ENCODE peak calls at places on chromosomes 11 and 22, in seven cellular contexts. One of them, this sample, is unnamed.

GRCh38 chr22:34638128-34638527 is 427.8 kb upstream of the ISX start:
- DNase-seq in HepG2: no peak
- DNase-seq in cardiac fibroblast: no peak
- DNase-seq in left ventricle myocardium inferior: no peak
- DNase-seq in mammary epithelial cell: no peak
- DNase-seq in neural crest cell: no peak
- DNase-seq in glutamatergic neuron: no peak
- DNase-seq in this sample: no peak

GRCh38 chr11:65645710-65646109 is 7.8 kb downstream of the SIPA1 start:
- DNase-seq in left ventricle myocardium inferior: no peak
- DNase-seq in neural crest cell: no peak
- DNase-seq in cardiac fibroblast: peak; percentile 53
- DNase-seq in mammary epithelial cell: no peak
- DNase-seq in HepG2: no peak
- DNase-seq in glutamatergic neuron: no peak
- DNase-seq in this sample: no peak

GRCh38 chr11:120805960-120806555 is 217.8 kb upstream of the TBCEL start:
- DNase-seq in neural crest cell: no peak
- DNase-seq in cardiac fibroblast: no peak
- DNase-seq in mammary epithelial cell: no peak
- DNase-seq in glutamatergic neuron: no peak
- DNase-seq in left ventricle myocardium inferior: no peak
- DNase-seq in HepG2: no peak
- DNase-seq in this sample: no peak

GRCh38 chr11:133663586-133663985 is 131.3 kb upstream of the OPCML start:
- DNase-seq in glutamatergic neuron: no peak
- DNase-seq in mammary epithelial cell: no peak
- DNase-seq in left ventricle myocardium inferior: no peak
- DNase-seq in neural crest cell: no peak
- DNase-seq in HepG2: no peak
- DNase-seq in cardiac fibroblast: no peak
- DNase-seq in this sample: no peak

GRCh38 chr22:45216133-45217003 is 24.3 kb downstream of the KIAA0930 start:
- DNase-seq in mammary epithelial cell: no peak
- DNase-seq in left ventricle myocardium inferior: no peak
- DNase-seq in neural crest cell: no peak
- DNase-seq in glutamatergic neuron: no peak
- DNase-seq in HepG2: no peak
- DNase-seq in cardiac fibroblast: peak; percentile 39
- DNase-seq in this sample: no peak

GRCh38 chr22:41501209-41501608 is 32.3 kb downstream of the ACO2 start:
- DNase-seq in cardiac fibroblast: no peak
- DNase-seq in HepG2: peak; percentile 23
- DNase-seq in left ventricle myocardium inferior: no peak
- DNase-seq in glutamatergic neuron: no peak
- DNase-seq in neural crest cell: no peak
- DNase-seq in mammary epithelial cell: no peak
- DNase-seq in this sample: no peak

GRCh38 chr11:6418958-6419611 is at the start of gene APBB1:
- DNase-seq in left ventricle myocardium inferior: peak; percentile 75
- DNase-seq in mammary epithelial cell: peak; percentile 33
- DNase-seq in glutamatergic neuron: peak; percentile 79
- DNase-seq in cardiac fibroblast: peak; percentile 46
- DNase-seq in neural crest cell: peak; percentile 67
- DNase-seq in HepG2: no peak
- DNase-seq in this sample: peak; percentile 22

GRCh38 chr11:19628018-19628417 is 84.6 kb upstream of the NAV2 start:
- DNase-seq in HepG2: no peak
- DNase-seq in neural crest cell: no peak
- DNase-seq in mammary epithelial cell: peak; percentile 68
- DNase-seq in left ventricle myocardium inferior: peak; percentile 70
- DNase-seq in cardiac fibroblast: peak; percentile 89
- DNase-seq in glutamatergic neuron: no peak
- DNase-seq in this sample: peak; percentile 84

GRCh38 chr11:10680956-10681487 is 12.5 kb downstream of the IRAG1 start:
- DNase-seq in cardiac fibroblast: no peak
- DNase-seq in neural crest cell: no peak
- DNase-seq in glutamatergic neuron: no peak
- DNase-seq in mammary epithelial cell: no peak
- DNase-seq in left ventricle myocardium inferior: no peak
- DNase-seq in HepG2: no peak
- DNase-seq in this sample: no peak

GRCh38 chr11:91813263-91813662 is 411.4 kb upstream of the FAT3 start:
- DNase-seq in neural crest cell: no peak
- DNase-seq in HepG2: no peak
- DNase-seq in glutamatergic neuron: no peak
- DNase-seq in left ventricle myocardium inferior: no peak
- DNase-seq in cardiac fibroblast: no peak
- DNase-seq in mammary epithelial cell: no peak
- DNase-seq in this sample: no peak

GRCh38 chr11:86103808-86104207 is 34.9 kb upstream of the PICALM start:
- DNase-seq in left ventricle myocardium inferior: no peak
- DNase-seq in mammary epithelial cell: peak; percentile 42
- DNase-seq in cardiac fibroblast: no peak
- DNase-seq in neural crest cell: no peak
- DNase-seq in glutamatergic neuron: no peak
- DNase-seq in HepG2: no peak
- DNase-seq in this sample: no peak

GRCh38 chr11:77074626-77075221 is 8.0 kb downstream of the CAPN5 start:
- DNase-seq in cardiac fibroblast: no peak
- DNase-seq in neural crest cell: no peak
- DNase-seq in HepG2: no peak
- DNase-seq in left ventricle myocardium inferior: no peak
- DNase-seq in mammary epithelial cell: no peak
- DNase-seq in glutamatergic neuron: no peak
- DNase-seq in this sample: no peak

GRCh38 chr11:77072851-77073327 is 6.1 kb downstream of the CAPN5 start:
- DNase-seq in cardiac fibroblast: no peak
- DNase-seq in left ventricle myocardium inferior: no peak
- DNase-seq in HepG2: no peak
- DNase-seq in neural crest cell: no peak
- DNase-seq in glutamatergic neuron: no peak
- DNase-seq in mammary epithelial cell: no peak
- DNase-seq in this sample: no peak

GRCh38 chr11:77071671-77072605 is 5.2 kb downstream of the CAPN5 start:
- DNase-seq in cardiac fibroblast: peak; percentile 22
- DNase-seq in glutamatergic neuron: peak; percentile 12
- DNase-seq in mammary epithelial cell: no peak
- DNase-seq in HepG2: no peak
- DNase-seq in neural crest cell: no peak
- DNase-seq in left ventricle myocardium inferior: no peak
- DNase-seq in this sample: peak; percentile 7

GRCh38 chr11:77074205-77074604 is 7.4 kb downstream of the CAPN5 start:
- DNase-seq in neural crest cell: no peak
- DNase-seq in cardiac fibroblast: no peak
- DNase-seq in glutamatergic neuron: no peak
- DNase-seq in HepG2: no peak
- DNase-seq in left ventricle myocardium inferior: no peak
- DNase-seq in mammary epithelial cell: no peak
- DNase-seq in this sample: no peak

DNA sequence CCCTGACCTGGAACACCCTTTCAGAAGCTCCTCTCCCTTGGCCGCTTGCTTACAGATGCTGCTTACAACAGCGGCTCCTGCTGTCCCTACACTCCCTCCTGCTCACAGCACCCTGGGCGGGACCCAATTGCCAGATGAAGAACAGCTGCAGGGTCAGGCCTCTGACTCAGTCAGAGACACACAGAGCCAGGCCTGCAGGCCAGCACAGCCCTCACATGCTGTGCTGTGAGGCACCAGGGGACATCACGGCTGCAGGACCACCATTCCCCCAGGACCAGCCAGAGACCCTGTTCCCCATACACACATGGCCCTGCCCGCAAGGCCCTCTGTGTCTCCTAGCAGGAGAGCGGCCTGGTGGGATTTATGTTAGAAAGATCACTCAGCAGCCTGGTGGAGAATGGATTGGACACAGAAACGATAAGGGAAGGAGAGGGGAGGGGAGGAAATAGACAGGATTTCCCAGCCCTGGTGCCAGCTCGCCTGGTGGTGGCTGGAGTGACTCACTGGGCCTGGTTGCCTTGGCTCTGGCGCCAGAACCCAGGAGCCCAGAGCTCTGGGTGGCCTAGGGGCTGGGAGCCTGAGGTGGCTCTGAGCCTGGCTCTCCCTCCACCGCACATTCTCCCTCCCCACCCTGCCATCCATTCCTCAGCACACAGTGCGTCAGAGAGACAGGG is 6.7 kb downstream of the CAPN5 start:
- DNase-seq in left ventricle myocardium inferior: peak; percentile 83
- DNase-seq in mammary epithelial cell: peak; percentile 66
- DNase-seq in neural crest cell: no peak
- DNase-seq in HepG2: peak; percentile 45
- DNase-seq in glutamatergic neuron: peak; percentile 60
- DNase-seq in cardiac fibroblast: peak; percentile 97
- DNase-seq in this sample: peak; percentile 72
- TF ChIP-seq CTCF in left ventricle myocardium inferior: peak; percentile 49
- TF ChIP-seq CTCF in mammary epithelial cell: no peak
- TF ChIP-seq CTCF in neural crest cell: no peak
- TF ChIP-seq CTCF in HepG2: peak; percentile 60
- TF ChIP-seq CTCF in glutamatergic neuron: no peak
- TF ChIP-seq CTCF in cardiac fibroblast: peak; percentile 80
- TF ChIP-seq CTCF in this sample: peak; percentile 39

DNA sequence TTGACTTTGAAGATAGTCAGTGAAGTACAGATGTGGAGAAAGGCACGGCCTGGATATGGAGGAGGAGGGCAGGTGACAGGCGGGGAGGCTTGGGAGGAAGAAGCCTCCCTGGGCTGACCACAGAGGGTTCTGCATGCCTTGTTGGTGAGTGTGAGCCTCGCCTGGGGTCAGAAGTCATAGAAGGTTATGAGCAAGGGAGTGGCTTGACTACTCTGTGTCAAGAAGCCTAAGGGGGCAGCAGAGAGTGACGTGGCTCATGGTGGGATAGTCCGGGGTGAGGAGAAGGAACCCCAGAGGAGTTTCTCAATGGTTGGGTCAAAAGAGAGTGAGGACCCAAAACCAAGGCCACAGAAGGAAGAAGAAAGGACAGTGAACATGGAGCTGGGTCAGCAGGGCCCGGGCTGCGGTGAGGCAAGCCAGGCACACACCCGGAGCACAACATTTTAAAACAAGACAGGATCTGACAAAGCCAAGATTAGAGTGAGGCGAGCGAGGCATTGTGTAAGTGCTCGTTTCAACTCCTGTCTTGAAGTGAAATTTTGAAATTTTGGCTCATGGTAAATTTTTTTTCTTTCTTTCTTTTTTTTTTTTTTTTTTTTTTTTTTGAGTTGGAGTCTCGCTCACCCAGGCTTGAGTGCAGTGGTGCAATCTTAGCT is 31.9 kb downstream of the PDGFB start:
- DNase-seq in neural crest cell: no peak
- DNase-seq in glutamatergic neuron: no peak
- DNase-seq in mammary epithelial cell: peak; percentile 62
- DNase-seq in HepG2: peak; percentile 52
- DNase-seq in cardiac fibroblast: peak; percentile 64
- DNase-seq in left ventricle myocardium inferior: no peak
- DNase-seq in this sample: no peak
- TF ChIP-seq CTCF in neural crest cell: no peak
- TF ChIP-seq CTCF in glutamatergic neuron: no peak
- TF ChIP-seq CTCF in mammary epithelial cell: no peak
- TF ChIP-seq CTCF in HepG2: peak; percentile 33
- TF ChIP-seq CTCF in cardiac fibroblast: peak; percentile 18
- TF ChIP-seq CTCF in left ventricle myocardium inferior: no peak
- TF ChIP-seq CTCF in this sample: no peak

DNA sequence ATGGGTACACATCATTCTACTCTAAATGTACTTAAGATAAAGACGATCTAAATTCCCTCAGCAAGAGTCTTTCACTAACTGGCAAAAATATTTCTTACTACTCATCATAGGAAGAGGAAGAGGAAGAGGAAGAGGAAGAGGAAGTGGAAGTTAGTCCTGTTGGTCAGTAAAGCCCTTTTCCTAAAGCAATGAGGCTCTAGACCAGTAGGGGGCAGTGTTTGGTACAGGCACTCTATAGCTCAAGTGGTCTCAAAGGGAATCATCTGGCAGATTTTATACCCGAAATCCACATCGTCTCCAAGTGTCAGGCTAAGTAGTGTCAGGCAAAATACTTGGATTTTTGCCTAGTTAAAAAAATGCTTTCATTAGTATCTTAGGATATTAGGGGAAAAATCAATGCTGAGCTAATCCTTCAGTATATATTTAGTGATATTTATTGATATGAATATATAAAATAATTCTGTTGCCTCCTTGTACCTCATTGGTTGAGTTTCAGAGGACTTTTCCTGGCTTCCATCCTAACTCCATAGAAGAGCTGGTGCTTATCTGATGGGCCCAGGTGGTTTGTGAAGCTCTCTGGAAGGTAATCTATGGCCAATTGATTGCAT is 7.7 kb downstream of the BLID start:
- DNase-seq in HepG2: peak; percentile 29
- DNase-seq in cardiac fibroblast: peak; percentile 84
- DNase-seq in left ventricle myocardium inferior: no peak
- DNase-seq in glutamatergic neuron: peak; percentile 29
- DNase-seq in neural crest cell: peak; percentile 53
- DNase-seq in mammary epithelial cell: no peak
- DNase-seq in this sample: no peak
- TF ChIP-seq CTCF in HepG2: peak; percentile 47
- TF ChIP-seq CTCF in cardiac fibroblast: peak; percentile 86
- TF ChIP-seq CTCF in left ventricle myocardium inferior: peak; percentile 60
- TF ChIP-seq CTCF in glutamatergic neuron: peak; percentile 89
- TF ChIP-seq CTCF in neural crest cell: peak; percentile 68
- TF ChIP-seq CTCF in mammary epithelial cell: peak; percentile 83
- TF ChIP-seq CTCF in this sample: peak; percentile 37

GRCh38 chr11:406796-407650 is 7.8 kb downstream of the SIGIRR start:
- DNase-seq in glutamatergic neuron: peak; percentile 72
- DNase-seq in mammary epithelial cell: peak; percentile 81
- DNase-seq in cardiac fibroblast: peak; percentile 78
- DNase-seq in left ventricle myocardium inferior: peak; percentile 83
- DNase-seq in HepG2: no peak
- DNase-seq in neural crest cell: peak; percentile 51
- DNase-seq in this sample: peak; percentile 69
- TF ChIP-seq CTCF in glutamatergic neuron: no peak
- TF ChIP-seq CTCF in mammary epithelial cell: no peak
- TF ChIP-seq CTCF in cardiac fibroblast: no peak
- TF ChIP-seq CTCF in left ventricle myocardium inferior: peak; percentile 39
- TF ChIP-seq CTCF in HepG2: no peak
- TF ChIP-seq CTCF in neural crest cell: no peak
- TF ChIP-seq CTCF in this sample: no peak

This sample was measured in gastrocnemius medialis.